ENCODE peak calls at places on chromosomes 4 and X, in six cellular contexts. K is dorsolateral prefrontal cortex; O is activated naive CD4-positive, alpha-beta T cell; G is renal cortical epithelial cell; C is germinal center; U is lung microvascular endothelial cell. N is an unnamed sample.

GRCh38 chrX:19924285-19924684 is 36.9 kb upstream of the SH3KBP1 start:
- DNase-seq in O (no peak), G (no peak), C (no peak), U (no peak), K (no peak), N (no peak)

GRCh38 chr4:99715286-99715685 is 57.7 kb upstream of the C4orf54 start:
- DNase-seq in K (no peak), O (no peak), G (no peak), C (no peak), U (peak), N (no peak)

GRCh38 chr4:13092702-13093101 is 391.4 kb downstream of the RAB28 start:
- DNase-seq in C (no peak), U (no peak), G (no peak), O (no peak), K (no peak), N (no peak)

GRCh38 chrX:136711147-136711546 is 63.2 kb downstream of the CD40LG start:
- DNase-seq in G (peak), K (no peak), C (no peak), U (peak), O (no peak), N (no peak)

GRCh38 chrX:13658602-13659001 is 5.7 kb downstream of the TCEANC start:
- DNase-seq in G (peak), K (no peak), O (no peak), C (peak), U (peak), N (no peak)

GRCh38 chr4:183355405-183355804 is 33.2 kb upstream of the CLDN24 start:
- DNase-seq in U (peak), C (no peak), G (peak), K (no peak), O (no peak), N (no peak)

GRCh38 chrX:110182362-110182761 is 135.5 kb downstream of the AMMECR1 start:
- DNase-seq in C (no peak), K (no peak), U (no peak), O (no peak), G (peak), N (no peak)

GRCh38 chr4:33996075-33996718 is 2248.1 kb downstream of the ARAP2 start:
- DNase-seq in K (no peak), C (no peak), O (no peak), G (no peak), U (no peak), N (no peak)

GRCh38 chrX:10620121-10620699 is at the start of gene MID1:
- DNase-seq in C (peak), K (peak), U (peak), G (peak), O (no peak), N (no peak)

GRCh38 chr4:6292376-6293096 is 22.9 kb downstream of the WFS1 start:
- DNase-seq in O (no peak), C (no peak), U (no peak), K (no peak), G (no peak), N (no peak)

GRCh38 chrX:77493677-77494553 is 46.7 kb downstream of the FGF16 start:
- DNase-seq in K (no peak), O (no peak), G (peak), C (no peak), U (no peak), N (no peak)

GRCh38 chr4:62622084-62622483 is 1422.0 kb downstream of the ADGRL3 start:
- DNase-seq in C (no peak), K (no peak), G (no peak), O (no peak), U (no peak), N (no peak)

GRCh38 chrX:153953342-153953830 is 8.9 kb upstream of the RENBP start:
- DNase-seq in O (peak), G (no peak), C (peak), K (peak), U (peak), N (no peak)

GRCh38 chr4:41693629-41694028 is 54.9 kb downstream of the PHOX2B start:
- DNase-seq in U (peak), O (no peak), K (no peak), C (no peak), G (peak), N (no peak)

GRCh38 chr4:165398570-165398969 is 19.8 kb downstream of the CPE start:
- DNase-seq in U (peak), O (no peak), C (peak), K (no peak), G (peak), N (no peak)

GRCh38 chr4:87014284-87014782 is 79.5 kb downstream of the AFF1 start:
- DNase-seq in C (no peak), U (no peak), O (no peak), K (no peak), G (peak), N (no peak)

GRCh38 chrX:13377537-13377936 is 57.7 kb upstream of the ATXN3L start:
- DNase-seq in C (no peak), G (no peak), K (no peak), O (no peak), U (no peak), N (no peak)

GRCh38 chr4:120830204-120830603 is 92.3 kb downstream of the PRDM5 start:
- DNase-seq in K (no peak), O (no peak), G (no peak), C (no peak), U (peak), N (no peak)

GRCh38 chrX:69503835-69504625 is at the start of gene NALF2:
- DNase-seq in G (peak), C (peak), U (peak), O (peak), K (peak), N (no peak)

GRCh38 chr4:116066711-116067245 is 953.4 kb upstream of the NDST4 start:
- DNase-seq in G (no peak), K (no peak), O (no peak), C (no peak), U (no peak), N (no peak)

GRCh38 chr4:150012851-150013360 is 65.3 kb upstream of the DCLK2 start:
- DNase-seq in K (no peak), G (no peak), C (no peak), O (no peak), U (no peak), N (no peak)

GRCh38 chr4:41881931-41882621 is 53.2 kb upstream of the TMEM33 start:
- DNase-seq in O (no peak), K (no peak), U (no peak), C (no peak), G (no peak), N (no peak)

GRCh38 chrX:154411322-154411980 is at the start of gene TAFAZZIN:
- DNase-seq in G (no peak), O (peak), K (peak), U (peak), C (peak), N (no peak)

GRCh38 chr4:145154573-145154972 is 25.8 kb downstream of the OTUD4 start:
- DNase-seq in C (no peak), U (peak), K (no peak), G (no peak), O (no peak), N (no peak)

GRCh38 chrX:123610915-123611314 is 121.9 kb downstream of the THOC2 start:
- DNase-seq in U (no peak), K (no peak), G (no peak), O (no peak), C (no peak), N (no peak)

GRCh38 chr4:99008051-99008450 is 12.5 kb downstream of the METAP1 start:
- DNase-seq in U (no peak), C (no peak), G (no peak), K (no peak), O (no peak), N (no peak)

GRCh38 chrX:320126-320783 is 1.7 kb upstream of the GTPBP6 start:
- DNase-seq in K (no peak), C (no peak), G (peak), O (no peak), U (no peak), N (no peak)

GRCh38 chr4:53786632-53787031 is 195.3 kb upstream of the LNX1 start:
- DNase-seq in G (no peak), C (no peak), K (no peak), O (no peak), U (peak), N (no peak)

GRCh38 chrX:107146670-107147069 is 28.0 kb upstream of the RBM41 start:
- DNase-seq in C (no peak), G (peak), U (no peak), K (no peak), O (no peak), N (peak)

GRCh38 chr4:113961322-113961698 is 18.1 kb downstream of the ARSJ start:
- DNase-seq in U (peak), G (peak), C (no peak), O (no peak), K (no peak), N (no peak)

GRCh38 chr4:1021386-1022050 is 10.1 kb downstream of the FGFRL1 start:
- DNase-seq in G (no peak), U (no peak), K (no peak), O (no peak), C (peak), N (no peak)

GRCh38 chrX:30935985-30936384 is 46.9 kb upstream of the TAB3 start:
- DNase-seq in U (peak), C (no peak), G (peak), K (no peak), O (no peak), N (peak)

GRCh38 chr4:159010563-159011260 is 92.2 kb upstream of the RAPGEF2 start:
- DNase-seq in K (peak), C (no peak), G (peak), O (no peak), U (peak), N (peak)

GRCh38 chr4:166366012-166366411 is 493.0 kb downstream of the TLL1 start:
- DNase-seq in G (no peak), C (no peak), U (no peak), O (no peak), K (no peak), N (no peak)

GRCh38 chr4:145437466-145437865 is 44.2 kb upstream of the SMAD1 start:
- DNase-seq in O (no peak), U (no peak), C (no peak), K (no peak), G (no peak), N (no peak)

N was measured in epithelial cell of proximal tubule.